ENCODE peak calls at places on chromosomes 5 and 9, in ten cellular contexts. G, H, X, V, E, J, L, I, W and A are unnamed samples.

GRCh38 chr5:36366883-36367282 is 65.2 kb upstream of the RANBP3L start:
- DNase-seq in G (no peak), H (no peak), X (no peak), V (no peak), E (peak; percentile 18), J (no peak), L (no peak), I (no peak), W (no peak), A (no peak)

GRCh38 chr9:30574355-30575151 is 1809.9 kb upstream of the ACO1 start:
- DNase-seq in G (no peak), H (no peak), X (no peak), V (no peak), E (no peak), J (no peak), L (no peak), I (no peak), W (no peak), A (peak; percentile 0)

GRCh38 chr5:11153672-11154377 is 392.8 kb upstream of the DAP start:
- DNase-seq in G (peak; percentile 31), H (no peak), X (no peak), V (no peak), E (no peak), J (no peak), L (no peak), I (no peak), W (no peak), A (no peak)

GRCh38 chr5:146647656-146648199 is 131.7 kb upstream of the GPR151 start:
- DNase-seq in G (no peak), H (no peak), X (no peak), V (no peak), E (no peak), J (no peak), L (no peak), I (no peak), W (no peak), A (no peak)

GRCh38 chr9:111842313-111842712 is 47.6 kb upstream of the SHOC1 start:
- DNase-seq in G (no peak), H (no peak), X (no peak), V (no peak), E (no peak), J (no peak), L (no peak), I (no peak), W (no peak), A (no peak)

GRCh38 chr5:126998201-126998631 is 32.1 kb downstream of the MARCHF3 start:
- DNase-seq in G (no peak), H (no peak), X (no peak), V (no peak), E (no peak), J (no peak), L (no peak), I (no peak), W (no peak), A (no peak)

GRCh38 chr9:111622626-111623025 is 8.5 kb upstream of the DNAJC25 start:
- DNase-seq in G (no peak), H (peak; percentile 68), X (no peak), V (no peak), E (peak; percentile 88), J (peak; percentile 60), L (no peak), I (peak; percentile 54), W (peak; percentile 68), A (no peak)

GRCh38 chr5:32129074-32129598 is 45.0 kb downstream of the GOLPH3 start:
- DNase-seq in G (no peak), H (no peak), X (no peak), V (no peak), E (no peak), J (no peak), L (no peak), I (no peak), W (no peak), A (no peak)

GRCh38 chr5:56490971-56491468 is 257.9 kb upstream of the ANKRD55 start:
- DNase-seq in G (no peak), H (peak; percentile 78), X (no peak), V (no peak), E (peak; percentile 86), J (no peak), L (no peak), I (no peak), W (no peak), A (no peak)

GRCh38 chr9:93124793-93125192 is 9.3 kb downstream of the NINJ1 start:
- DNase-seq in G (no peak), H (peak; percentile 63), X (no peak), V (no peak), E (no peak), J (peak; percentile 16), L (no peak), I (no peak), W (no peak), A (no peak)

GRCh38 chr9:130368631-130369103 is 76.1 kb upstream of the ASS1 start:
- DNase-seq in G (no peak), H (no peak), X (no peak), V (no peak), E (no peak), J (no peak), L (no peak), I (no peak), W (no peak), A (no peak)

DNA sequence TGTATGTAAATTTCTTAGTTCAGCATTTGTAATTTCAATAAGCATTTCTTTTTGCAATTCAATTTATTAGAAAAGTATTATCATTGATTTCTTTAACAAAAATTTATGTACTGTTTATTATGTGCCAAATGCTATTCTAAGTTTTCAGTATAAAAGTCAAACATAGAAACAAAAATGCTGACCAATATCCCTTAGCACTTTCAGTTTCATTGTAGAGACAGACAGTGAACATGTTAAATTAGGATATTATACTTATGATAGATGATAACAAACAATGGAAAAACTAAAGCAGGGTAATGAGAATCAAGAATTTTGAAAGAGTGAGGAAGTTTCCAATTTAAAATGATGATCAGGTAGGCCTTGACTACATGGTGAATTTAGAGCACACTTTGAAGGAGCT is 1106.0 kb downstream of the TAF11L14 start:
- DNase-seq in G (no peak), H (no peak), X (no peak), V (no peak), E (no peak), J (no peak), L (no peak), I (no peak), W (no peak), A (no peak)
- H3K4me3 ChIP-seq in G (no peak overlapping the region), H (no peak overlapping the region), X (no peak overlapping the region), V (no peak overlapping the region), E (no peak overlapping the region), J (no peak overlapping the region), L (no peak overlapping the region), I (no peak overlapping the region), W (no peak overlapping the region), A (no peak overlapping the region)

GRCh38 chr9:35079426-35080341 is at the start of gene FANCG:
- DNase-seq in G (peak; percentile 94), H (peak; percentile 95), X (peak; percentile 90), V (peak; percentile 73), E (peak; percentile 87), J (peak; percentile 89), L (peak; percentile 86), I (peak; percentile 89), W (peak; percentile 86), A (peak; percentile 94)
- TF ChIP-seq CTCF in G (no peak), H (no peak), X (no peak), V (no peak), E (no peak), J (no peak), L (no peak), I (no peak), W (peak; percentile 44), A (no peak)

GRCh38 chr5:170113517-170113891 is 7.8 kb downstream of the FOXI1 start:
- DNase-seq in G (no peak), H (no peak), X (no peak), V (no peak), E (no peak), J (no peak), L (no peak), I (no peak), W (no peak), A (no peak)

GRCh38 chr5:170114271-170114670 is 8.6 kb downstream of the FOXI1 start:
- DNase-seq in G (no peak), H (no peak), X (no peak), V (no peak), E (no peak), J (no peak), L (no peak), I (no peak), W (no peak), A (no peak)

GRCh38 chr5:170117736-170118135 is 12.0 kb downstream of the FOXI1 start:
- DNase-seq in G (no peak), H (no peak), X (no peak), V (no peak), E (no peak), J (no peak), L (no peak), I (no peak), W (no peak), A (no peak)

GRCh38 chr5:170112876-170113516 is 7.3 kb downstream of the FOXI1 start:
- DNase-seq in G (no peak), H (no peak), X (no peak), V (no peak), E (no peak), J (no peak), L (no peak), I (no peak), W (no peak), A (no peak)

DNA sequence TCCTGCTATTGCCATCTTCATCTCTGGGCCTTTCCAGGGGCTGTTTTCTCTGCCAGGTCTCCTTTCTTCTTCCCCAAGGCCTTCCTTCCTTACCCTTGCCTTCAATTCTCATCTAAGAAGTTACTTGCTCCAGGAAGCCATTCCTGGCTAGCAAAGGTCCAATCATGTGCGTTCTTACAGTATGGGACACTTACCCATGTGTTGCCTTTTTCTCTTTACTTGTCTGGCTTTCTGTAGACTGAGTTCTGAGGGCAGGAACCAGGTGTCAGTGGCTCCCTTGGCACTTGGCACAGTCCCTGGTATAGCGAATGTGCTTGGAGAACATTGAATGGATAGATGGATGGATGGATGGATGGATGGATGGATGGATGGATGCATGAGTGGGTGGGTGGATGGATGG is 10.2 kb downstream of the FOXI1 start:
- DNase-seq in G (no peak), H (no peak), X (no peak), V (no peak), E (no peak), J (no peak), L (no peak), I (no peak), W (no peak), A (no peak)
- H3K27me3 ChIP-seq in G (no peaks in the 10 kb centered on the region), H (no peaks in the 10 kb centered on the region), X (peaks cover under 1% of the 10 kb centered on the region), V (no peaks in the 10 kb centered on the region), E (no peaks in the 10 kb centered on the region), J (no peaks in the 10 kb centered on the region), L (no peaks in the 10 kb centered on the region), I (no peaks in the 10 kb centered on the region), W (peaks cover 1% of the 10 kb centered on the region), A (no peaks in the 10 kb centered on the region)

DNA sequence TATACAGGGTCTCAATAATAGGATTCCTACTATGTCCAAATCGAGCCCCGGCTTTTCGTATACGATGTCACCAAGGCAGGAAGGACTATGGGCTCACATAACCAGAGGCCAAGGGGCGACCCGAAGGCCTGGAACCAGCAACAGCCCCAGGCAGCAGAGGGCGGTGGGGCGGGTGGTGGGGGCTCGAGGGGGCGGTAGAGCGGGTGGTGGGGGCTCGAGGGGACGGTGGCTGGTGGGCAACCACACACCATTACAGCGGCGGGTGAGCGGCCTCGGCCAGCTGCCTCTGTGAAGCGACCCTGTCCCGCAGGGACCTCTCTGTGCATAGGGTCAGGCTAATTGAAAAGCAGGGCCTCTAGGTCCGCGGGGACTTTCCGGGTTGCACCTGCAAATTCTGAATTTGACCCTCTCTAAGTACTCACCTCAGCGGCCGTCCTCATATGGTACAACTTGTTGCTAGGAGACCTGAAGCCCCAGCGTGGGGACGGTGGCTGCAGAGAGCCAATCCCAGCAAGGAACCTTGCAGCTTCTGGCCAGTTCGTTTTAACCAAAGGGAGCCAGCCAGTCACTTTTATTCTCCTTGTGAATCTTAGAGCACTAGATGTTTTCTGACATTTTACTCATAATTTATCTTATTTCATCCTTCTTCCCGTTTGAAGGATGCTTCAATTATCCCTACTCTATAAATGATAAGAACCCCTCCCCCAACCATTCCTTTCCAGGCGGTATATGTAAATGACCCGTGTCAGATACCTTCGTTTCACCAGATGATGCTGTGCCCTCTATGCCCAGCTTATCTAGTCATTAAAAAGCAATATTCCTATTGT is at the start of gene NME5:
- DNase-seq in G (peak; percentile 80), H (peak; percentile 84), X (peak; percentile 61), V (no peak), E (peak; percentile 20), J (peak; percentile 30), L (no peak), I (peak; percentile 75), W (no peak), A (peak; percentile 13)
- H3K4me3 ChIP-seq in G (peak within 1 kb of the TSS; percentile 67), H (peak within 1 kb of the TSS; percentile 62), X (peak within 1 kb of the TSS; percentile 78), V (peak within 1 kb of the TSS; percentile 65), E (peak within 1 kb of the TSS; percentile 50), J (peak within 1 kb of the TSS; percentile 54), L (no peak within 1 kb of the TSS), I (peak within 1 kb of the TSS; percentile 60), W (no peak within 1 kb of the TSS), A (peak within 1 kb of the TSS; percentile 59)